ENCODE peak calls at places on chromosomes 5 and 9, in five cellular contexts. U, E, D, V and B are unnamed samples.

GRCh38 chr5:108432024-108432423 is 50.1 kb upstream of the FBXL17 start:
- DNase-seq in E (peak), D (no peak), U (no peak), V (no peak), B (no peak)

GRCh38 chr9:100486479-100487176 is 13.7 kb downstream of the TMEFF1 start:
- DNase-seq in U (no peak), D (no peak), V (no peak), E (no peak), B (no peak)

GRCh38 chr5:109697339-109697738 is 7.6 kb downstream of the MAN2A1 start:
- DNase-seq in V (no peak), E (no peak), D (no peak), U (no peak), B (no peak)

GRCh38 chr5:176836811-176837706 is 26.7 kb downstream of the UNC5A start:
- DNase-seq in D (no peak), E (no peak), U (no peak), V (no peak), B (no peak)

GRCh38 chr5:9617191-9617590 is 13.0 kb downstream of the TAS2R1 start:
- DNase-seq in V (no peak), D (no peak), U (no peak), E (no peak), B (no peak)

GRCh38 chr5:19496056-19496455 is 491.9 kb downstream of the CDH18 start:
- DNase-seq in U (no peak), D (no peak), V (no peak), E (no peak), B (no peak)

GRCh38 chr9:112858625-112859147 is 32.0 kb downstream of the SLC46A2 start:
- DNase-seq in U (no peak), V (no peak), D (peak), E (peak), B (no peak)

GRCh38 chr5:132384506-132384905 is 15.0 kb downstream of the SLC22A5 start:
- DNase-seq in E (no peak), D (no peak), V (no peak), U (no peak), B (no peak)

GRCh38 chr5:1175801-1176472 is 25.5 kb upstream of the SLC6A19 start:
- DNase-seq in E (no peak), U (peak), D (peak), V (no peak), B (no peak)

GRCh38 chr5:132674671-132675506 is 1.1 kb downstream of the IL4 start:
- DNase-seq in V (peak), E (peak), D (peak), U (no peak), B (no peak)

GRCh38 chr5:6402939-6403338 is 24.6 kb upstream of the MED10 start:
- DNase-seq in V (no peak), E (no peak), U (no peak), D (peak), B (no peak)

GRCh38 chr5:69450116-69450515 is 35.2 kb downstream of the MARVELD2 start:
- DNase-seq in D (no peak), U (no peak), V (peak), E (peak), B (no peak)

GRCh38 chr9:78592866-78593265 is 295.9 kb downstream of the PSAT1 start:
- DNase-seq in E (peak), D (no peak), U (no peak), V (no peak), B (no peak)

GRCh38 chr5:111364992-111365391 is 140.8 kb downstream of the CAMK4 start:
- DNase-seq in V (no peak), U (no peak), D (no peak), E (peak), B (peak)

GRCh38 chr9:120689860-120690259 is 24.4 kb downstream of the MEGF9 start:
- DNase-seq in D (no peak), E (peak), U (no peak), V (no peak), B (no peak)

GRCh38 chr5:139574641-139575312 is 13.6 kb downstream of the UBE2D2 start:
- DNase-seq in V (no peak), U (no peak), D (peak), E (peak), B (no peak)

GRCh38 chr5:78819166-78819565 is 165.9 kb downstream of the ARSB start:
- DNase-seq in D (no peak), U (no peak), V (no peak), E (no peak), B (no peak)

GRCh38 chr5:179827684-179828083 is 7.0 kb downstream of the SQSTM1 start:
- DNase-seq in U (peak), E (no peak), D (no peak), V (no peak), B (no peak)

GRCh38 chr5:120173125-120173524 is 291.0 kb upstream of the PRR16 start:
- DNase-seq in E (no peak), U (no peak), D (no peak), V (no peak), B (no peak)

GRCh38 chr5:58085800-58086199 is 374.1 kb downstream of the PLK2 start:
- DNase-seq in U (no peak), D (no peak), V (no peak), E (peak), B (no peak)

GRCh38 chr5:176400382-176401156 is 12.0 kb downstream of the HIGD2A start:
- DNase-seq in V (no peak), U (no peak), D (no peak), E (no peak), B (no peak)

GRCh38 chr5:82597437-82597836 is 319.3 kb upstream of the RPS23 start:
- DNase-seq in U (no peak), D (no peak), V (peak), E (no peak), B (no peak)

GRCh38 chr5:82595083-82595482 is 316.9 kb upstream of the RPS23 start:
- DNase-seq in E (no peak), U (no peak), D (no peak), V (no peak), B (no peak)

GRCh38 chr5:82593481-82593880 is 315.3 kb upstream of the RPS23 start:
- DNase-seq in U (no peak), E (peak), D (no peak), V (no peak), B (no peak)

GRCh38 chr5:82591021-82591515 is 312.9 kb upstream of the RPS23 start:
- DNase-seq in V (no peak), E (no peak), D (no peak), U (no peak), B (no peak)

DNA sequence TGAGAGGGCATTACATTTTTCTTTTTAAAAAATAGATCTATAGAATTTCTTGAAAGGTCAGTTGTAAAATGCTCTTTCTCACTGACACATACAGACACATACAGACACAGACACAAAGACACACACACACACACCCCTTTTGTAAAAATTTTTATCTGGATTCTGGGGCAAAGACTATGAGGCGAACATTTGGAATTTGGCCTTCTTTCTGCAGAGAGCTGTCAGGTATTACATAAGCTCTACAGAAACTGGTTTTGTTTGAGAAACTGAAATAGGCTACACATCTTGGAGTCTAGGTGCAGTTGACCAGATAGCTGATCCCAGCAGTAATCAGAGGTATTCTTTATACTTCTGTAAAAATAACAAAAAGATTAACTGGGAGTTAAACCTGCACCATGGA is 315.9 kb upstream of the RPS23 start:
- DNase-seq in D (no peak), E (peak), V (no peak), U (no peak), B (no peak)
- TF ChIP-seq CTCF in D (no peak), E (no peak), V (no peak), U (no peak), B (no peak)

GRCh38 chr5:127878174-127878750 is 175.1 kb downstream of the CCDC192 start:
- DNase-seq in E (peak), U (peak), V (peak), D (peak), B (no peak)
- TF ChIP-seq CTCF in E (peak), U (peak), V (peak), D (peak), B (peak)

DNA sequence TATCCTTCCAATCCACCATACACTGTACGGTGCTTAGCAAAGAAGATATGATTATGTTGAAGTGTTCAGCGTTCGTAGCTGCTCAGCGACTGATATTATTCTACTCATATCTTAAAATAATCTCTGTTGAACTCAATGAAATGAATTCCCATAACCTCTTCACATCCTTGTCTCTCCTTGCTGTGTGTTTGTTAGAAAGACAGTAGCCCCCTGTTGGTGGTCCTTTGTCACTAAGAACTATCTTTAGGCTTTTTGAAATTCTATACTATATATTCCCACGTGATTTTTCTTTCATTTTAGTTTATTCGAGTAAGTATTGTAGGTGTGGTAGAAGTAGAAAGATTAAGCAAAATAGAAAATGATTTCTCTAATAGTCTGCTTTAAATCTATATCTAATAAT is 762.8 kb upstream of the WWC1 start:
- DNase-seq in E (no peak), U (no peak), D (no peak), V (no peak), B (no peak)
- TF ChIP-seq CTCF in E (no peak), U (peak), D (no peak), V (no peak), B (no peak)

GRCh38 chr5:135204151-135204600 is 170.1 kb upstream of the PITX1 start:
- DNase-seq in E (no peak), D (no peak), U (no peak), V (no peak), B (no peak)
- TF ChIP-seq CTCF in E (peak), D (peak), U (no peak), V (peak), B (peak)

GRCh38 chr5:173946353-173946752 is 42.6 kb upstream of the C5orf47 start:
- DNase-seq in D (no peak), U (no peak), E (no peak), V (no peak), B (no peak)
- TF ChIP-seq CTCF in D (no peak), U (no peak), E (no peak), V (no peak), B (no peak)

DNA sequence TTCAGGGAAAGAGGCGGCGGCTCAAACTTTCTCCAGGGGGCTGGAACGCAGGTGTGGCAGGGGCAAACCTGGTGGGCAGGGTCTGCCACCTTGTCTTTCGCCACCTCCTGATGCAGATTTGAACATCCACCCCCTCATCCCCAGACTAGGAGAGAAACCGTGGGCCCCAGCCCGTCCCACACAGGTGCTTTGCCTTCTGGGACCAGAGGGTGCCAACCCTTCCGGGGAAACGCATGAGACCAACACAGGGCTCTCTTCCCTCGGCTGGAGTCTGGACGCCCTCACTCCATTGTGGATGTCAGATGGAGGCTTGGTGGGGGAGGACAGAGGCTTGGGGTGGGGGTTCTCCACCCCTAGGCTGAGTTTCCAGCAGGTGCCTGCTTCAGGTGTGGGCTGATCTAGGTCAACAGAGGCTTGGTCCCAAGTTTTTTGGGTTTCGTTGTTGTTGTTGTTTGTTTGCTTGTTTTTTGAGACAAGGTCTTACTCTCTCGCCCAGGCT is 9.6 kb downstream of the C9orf50 start:
- DNase-seq in E (no peak), D (no peak), V (no peak), U (no peak), B (no peak)
- TF ChIP-seq CTCF in E (no peak), D (no peak), V (no peak), U (no peak), B (no peak)

GRCh38 chr9:85510830-85511504 is 230.8 kb downstream of the AGTPBP1 start:
- DNase-seq in E (no peak), U (no peak), V (no peak), D (no peak), B (no peak)

GRCh38 chr9:85502815-85503643 is 238.7 kb downstream of the AGTPBP1 start:
- DNase-seq in U (no peak), V (no peak), E (no peak), D (peak), B (no peak)

GRCh38 chr9:85511746-85512145 is 230.0 kb downstream of the AGTPBP1 start:
- DNase-seq in V (no peak), E (no peak), U (no peak), D (no peak), B (no peak)

GRCh38 chr9:85505612-85506011 is 236.1 kb downstream of the AGTPBP1 start:
- DNase-seq in D (no peak), V (no peak), E (no peak), U (no peak), B (no peak)

DNA sequence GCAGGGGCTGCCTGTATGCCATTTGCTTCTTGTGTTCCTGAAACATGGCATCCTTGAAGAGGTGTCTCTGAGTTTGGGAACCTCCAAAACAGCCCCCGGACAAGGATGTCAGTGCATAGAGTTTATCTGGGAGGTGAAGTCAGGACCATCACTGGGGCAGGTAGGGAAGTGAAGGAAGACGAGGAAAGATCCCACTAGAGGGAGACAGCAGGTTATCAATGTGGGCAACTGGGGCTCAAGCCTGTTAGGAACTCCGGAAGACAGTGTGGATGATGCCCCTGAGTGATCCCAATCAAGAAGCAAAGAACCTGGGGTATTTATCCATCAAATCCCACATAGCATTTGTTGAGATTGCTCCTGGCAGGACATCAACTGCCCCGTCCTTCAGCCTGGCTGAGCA is 233.1 kb downstream of the AGTPBP1 start:
- DNase-seq in U (no peak), V (no peak), E (peak), D (no peak), B (no peak)
- TF ChIP-seq CTCF in U (no peak), V (no peak), E (peak), D (no peak), B (no peak)

GRCh38 chr5:60929024-60929423 is 15.8 kb downstream of the ERCC8 start:
- DNase-seq in V (no peak), E (peak), U (no peak), D (no peak), B (no peak)
- TF ChIP-seq CTCF in V (peak), E (peak), U (peak), D (no peak), B (peak)